ENCODE peak calls at places on chromosomes 5 and 9, in four cellular contexts. One of them, this sample, is unnamed.

GRCh38 chr5:76468625-76469410 is 65.7 kb downstream of the IQGAP2 start:
- DNase-seq in kidney: no peak
- DNase-seq in K562: no peak
- DNase-seq in GM12865: no peak
- DNase-seq in this sample: no peak

GRCh38 chr9:68844623-68845612 is 139.9 kb downstream of the PIP5K1B start:
- DNase-seq in kidney: no peak
- DNase-seq in K562: peak; percentile 75
- DNase-seq in GM12865: peak; percentile 76
- DNase-seq in this sample: peak; percentile 17

GRCh38 chr9:19976226-19976625 is 187.4 kb upstream of the SLC24A2 start:
- DNase-seq in kidney: no peak
- DNase-seq in K562: no peak
- DNase-seq in GM12865: peak; percentile 26
- DNase-seq in this sample: no peak

GRCh38 chr5:102823441-102823874 is 68.4 kb downstream of the PAM start:
- DNase-seq in kidney: no peak
- DNase-seq in K562: no peak
- DNase-seq in GM12865: no peak
- DNase-seq in this sample: no peak

GRCh38 chr9:16921855-16922254 is 51.4 kb upstream of the BNC2 start:
- DNase-seq in kidney: no peak
- DNase-seq in K562: no peak
- DNase-seq in GM12865: no peak
- DNase-seq in this sample: no peak

GRCh38 chr9:2179557-2179956 is 164.4 kb downstream of the SMARCA2 start:
- DNase-seq in kidney: no peak
- DNase-seq in K562: no peak
- DNase-seq in GM12865: no peak
- DNase-seq in this sample: no peak

GRCh38 chr9:113646946-113647914 is 183.7 kb downstream of the RGS3 start:
- DNase-seq in kidney: no peak
- DNase-seq in K562: no peak
- DNase-seq in GM12865: no peak
- DNase-seq in this sample: no peak

GRCh38 chr9:106927916-106928315 is 65.0 kb downstream of the ZNF462 start:
- DNase-seq in kidney: no peak
- DNase-seq in K562: no peak
- DNase-seq in GM12865: no peak
- DNase-seq in this sample: no peak

GRCh38 chr5:1444361-1445189 is 665 bp downstream of the SLC6A3 start:
- DNase-seq in kidney: peak; percentile 63
- DNase-seq in K562: no peak
- DNase-seq in GM12865: no peak
- DNase-seq in this sample: no peak

GRCh38 chr5:138536215-138536614 is 6.8 kb downstream of the ETF1 start:
- DNase-seq in kidney: no peak
- DNase-seq in K562: no peak
- DNase-seq in GM12865: no peak
- DNase-seq in this sample: no peak

GRCh38 chr5:38753776-38754175 is 92.0 kb upstream of the OSMR start:
- DNase-seq in kidney: no peak
- DNase-seq in K562: no peak
- DNase-seq in GM12865: no peak
- DNase-seq in this sample: no peak

GRCh38 chr5:43309122-43309521 is 4.1 kb downstream of the HMGCS1 start:
- DNase-seq in kidney: no peak
- DNase-seq in K562: no peak
- DNase-seq in GM12865: no peak
- DNase-seq in this sample: no peak

GRCh38 chr5:52582313-52582712 is 205.4 kb upstream of the ITGA1 start:
- DNase-seq in kidney: no peak
- DNase-seq in K562: no peak
- DNase-seq in GM12865: peak; percentile 5
- DNase-seq in this sample: no peak
- TF ChIP-seq CTCF in kidney: no peak
- TF ChIP-seq CTCF in K562: no peak
- TF ChIP-seq CTCF in GM12865: no peak
- TF ChIP-seq CTCF in this sample: peak; percentile 44

GRCh38 chr5:142320427-142320732 is 4.4 kb downstream of the SPRY4 start:
- DNase-seq in kidney: no peak
- DNase-seq in K562: no peak
- DNase-seq in GM12865: no peak
- DNase-seq in this sample: no peak
- H3K4me3 ChIP-seq in kidney: peak overlapping the region; percentile 47
- H3K4me3 ChIP-seq in K562: peak overlapping the region; percentile 31
- H3K4me3 ChIP-seq in GM12865: no peak overlapping the region
- H3K4me3 ChIP-seq in this sample: no peak overlapping the region

GRCh38 chr9:126494264-126494663 is 119.5 kb upstream of the LMX1B start:
- DNase-seq in kidney: peak; percentile 42
- DNase-seq in K562: no peak
- DNase-seq in GM12865: no peak
- DNase-seq in this sample: no peak

GRCh38 chr9:126495411-126496180 is 118.1 kb upstream of the LMX1B start:
- DNase-seq in kidney: peak; percentile 32
- DNase-seq in K562: no peak
- DNase-seq in GM12865: no peak
- DNase-seq in this sample: no peak

GRCh38 chr9:126496781-126497667 is 116.7 kb upstream of the LMX1B start:
- DNase-seq in kidney: peak; percentile 56
- DNase-seq in K562: no peak
- DNase-seq in GM12865: no peak
- DNase-seq in this sample: no peak

GRCh38 chr9:126496181-126496576 is 117.5 kb upstream of the LMX1B start:
- DNase-seq in kidney: no peak
- DNase-seq in K562: no peak
- DNase-seq in GM12865: no peak
- DNase-seq in this sample: no peak

DNA sequence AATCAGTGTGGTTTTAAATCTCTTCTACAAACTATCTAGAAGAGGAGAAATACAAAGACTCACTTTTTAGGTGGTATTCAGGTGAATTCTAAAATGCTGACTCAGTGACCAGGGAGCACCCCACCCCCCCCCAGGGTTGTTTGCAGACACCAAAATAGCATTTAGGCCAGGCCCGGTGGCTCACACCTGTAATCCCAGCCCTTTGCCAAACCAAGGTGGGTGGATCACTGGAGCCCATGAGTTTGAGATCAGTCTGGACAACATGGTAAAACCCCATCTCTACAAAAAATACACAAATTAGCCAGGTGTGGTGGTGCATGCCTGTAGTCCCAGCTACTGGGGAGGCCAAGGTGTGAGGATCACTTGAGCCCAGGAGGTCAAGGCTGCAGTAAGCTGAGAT is 119.0 kb upstream of the LMX1B start:
- DNase-seq in kidney: peak; percentile 22
- DNase-seq in K562: no peak
- DNase-seq in GM12865: no peak
- DNase-seq in this sample: no peak
- TF ChIP-seq CTCF in kidney: no peak
- TF ChIP-seq CTCF in K562: no peak
- TF ChIP-seq CTCF in GM12865: no peak
- TF ChIP-seq CTCF in this sample: no peak

GRCh38 chr9:136372561-136373299 is 739 bp downstream of the CARD9 start:
- DNase-seq in kidney: peak; percentile 95
- DNase-seq in K562: peak; percentile 79
- DNase-seq in GM12865: no peak
- DNase-seq in this sample: no peak
- H3K4me3 ChIP-seq in kidney: no peak overlapping the region
- H3K4me3 ChIP-seq in K562: peak overlapping the region; percentile 55
- H3K4me3 ChIP-seq in GM12865: peak overlapping the region; percentile 44
- H3K4me3 ChIP-seq in this sample: peak overlapping the region; percentile 60

DNA sequence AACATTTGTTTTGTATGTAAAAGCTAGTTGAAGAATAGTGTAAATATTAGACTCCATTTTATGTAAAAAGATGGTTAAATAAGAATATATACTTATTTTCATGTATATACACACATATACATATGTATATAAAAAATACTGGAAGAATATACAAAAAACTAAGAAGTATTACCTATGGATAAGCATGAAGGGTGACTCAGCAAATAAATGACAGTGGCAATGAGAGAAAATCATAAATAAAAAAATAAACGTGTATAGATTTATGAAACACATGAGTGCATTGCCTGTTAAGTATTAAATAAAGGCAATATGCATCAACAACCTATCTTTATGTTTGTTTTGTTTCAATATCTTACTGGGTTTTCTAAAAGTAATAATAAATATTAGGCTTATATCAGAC is 435.3 kb downstream of the CYLC2 start:
- DNase-seq in kidney: no peak
- DNase-seq in K562: no peak
- DNase-seq in GM12865: no peak
- DNase-seq in this sample: no peak
- TF ChIP-seq CTCF in kidney: no peak
- TF ChIP-seq CTCF in K562: no peak
- TF ChIP-seq CTCF in GM12865: no peak
- TF ChIP-seq CTCF in this sample: no peak

GRCh38 chr9:104895572-104895971 is 32.4 kb downstream of the ABCA1 start:
- DNase-seq in kidney: no peak
- DNase-seq in K562: no peak
- DNase-seq in GM12865: no peak
- DNase-seq in this sample: no peak
- H3K4me3 ChIP-seq in kidney: no peak overlapping the region
- H3K4me3 ChIP-seq in K562: no peak overlapping the region
- H3K4me3 ChIP-seq in GM12865: no peak overlapping the region
- H3K4me3 ChIP-seq in this sample: no peak overlapping the region

DNA sequence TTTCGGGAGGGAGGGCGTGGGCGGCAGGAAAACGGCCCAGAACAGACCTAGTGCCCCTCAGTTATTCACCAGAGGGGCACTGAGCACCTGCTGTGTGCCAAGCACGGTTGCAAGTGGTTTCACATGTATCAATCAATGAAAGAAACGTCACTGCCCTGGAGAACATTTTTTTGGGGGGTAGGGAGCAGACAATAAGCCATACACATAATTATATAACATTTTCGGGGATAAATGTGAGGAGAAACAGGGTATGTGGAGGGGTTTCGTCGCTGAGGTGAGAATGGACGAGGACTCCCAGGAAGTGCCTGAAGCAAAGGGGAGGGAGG is 444 bp upstream of the ZNF354A start:
- DNase-seq in kidney: no peak
- DNase-seq in K562: no peak
- DNase-seq in GM12865: peak; percentile 1
- DNase-seq in this sample: no peak
- TF ChIP-seq CTCF in kidney: no peak
- TF ChIP-seq CTCF in K562: no peak
- TF ChIP-seq CTCF in GM12865: no peak
- TF ChIP-seq CTCF in this sample: no peak

DNA sequence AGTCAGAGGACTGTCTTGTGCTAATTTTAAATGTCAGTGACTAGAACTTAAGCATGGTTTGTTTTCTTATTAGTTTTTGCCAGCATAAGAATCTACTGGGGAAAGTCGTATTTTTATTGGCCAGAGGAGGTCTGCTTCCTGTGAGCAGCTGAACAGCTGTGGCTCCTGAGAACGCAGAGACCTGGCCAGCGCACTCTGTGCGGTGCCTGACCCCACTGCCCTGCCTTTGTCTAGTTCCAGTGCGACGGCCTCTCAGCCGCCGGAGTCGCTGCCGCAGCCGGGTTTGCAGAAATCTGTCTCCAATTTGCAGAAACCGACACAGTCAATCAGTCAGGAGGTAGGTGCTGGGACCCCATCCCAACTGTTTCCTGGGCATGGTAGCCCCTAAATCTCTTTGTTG is 42.5 kb downstream of the PRRC2B start:
- DNase-seq in kidney: peak; percentile 62
- DNase-seq in K562: no peak
- DNase-seq in GM12865: no peak
- DNase-seq in this sample: no peak
- H3K4me3 ChIP-seq in kidney: no peak overlapping the region
- H3K4me3 ChIP-seq in K562: no peak overlapping the region
- H3K4me3 ChIP-seq in GM12865: no peak overlapping the region
- H3K4me3 ChIP-seq in this sample: no peak overlapping the region

This sample was measured in GM06990.